ENCODE peak calls at places on chromosomes 7 and 10, in eight cellular contexts. One of them, this sample, is unnamed.

GRCh38 chr10:62040896-62041295 is 139.4 kb downstream of the ARID5B start:
- DNase-seq in T-helper 2 cell: no peak
- DNase-seq in NCI-H2171 treated with DMSO at 0.1 percent for 48 hours: no peak
- DNase-seq in NAMALWA: no peak
- DNase-seq in GM12891: no peak
- DNase-seq in BJ: no peak
- DNase-seq in NCI-H460: no peak
- DNase-seq in occipital lobe: no peak
- DNase-seq in this sample: no peak

GRCh38 chr10:104501864-104502579 is 139.1 kb upstream of the SORCS3 start:
- DNase-seq in NAMALWA: no peak
- DNase-seq in GM12891: no peak
- DNase-seq in occipital lobe: no peak
- DNase-seq in NCI-H2171 treated with DMSO at 0.1 percent for 48 hours: no peak
- DNase-seq in BJ: no peak
- DNase-seq in NCI-H460: no peak
- DNase-seq in T-helper 2 cell: no peak
- DNase-seq in this sample: no peak

GRCh38 chr7:66497346-66497745 is 131.3 kb upstream of the KCTD7 start:
- DNase-seq in NCI-H2171 treated with DMSO at 0.1 percent for 48 hours: no peak
- DNase-seq in NCI-H460: no peak
- DNase-seq in T-helper 2 cell: no peak
- DNase-seq in BJ: no peak
- DNase-seq in NAMALWA: no peak
- DNase-seq in GM12891: no peak
- DNase-seq in occipital lobe: no peak
- DNase-seq in this sample: no peak

GRCh38 chr10:29668628-29669027 is 33.9 kb upstream of the SVIL start:
- DNase-seq in occipital lobe: no peak
- DNase-seq in NCI-H2171 treated with DMSO at 0.1 percent for 48 hours: no peak
- DNase-seq in NAMALWA: no peak
- DNase-seq in NCI-H460: no peak
- DNase-seq in GM12891: no peak
- DNase-seq in T-helper 2 cell: no peak
- DNase-seq in BJ: no peak
- DNase-seq in this sample: no peak

GRCh38 chr10:11823122-11823988 is at the start of gene PROSER2:
- DNase-seq in NCI-H460: peak
- DNase-seq in NAMALWA: peak
- DNase-seq in GM12891: peak
- DNase-seq in BJ: no peak
- DNase-seq in occipital lobe: no peak
- DNase-seq in NCI-H2171 treated with DMSO at 0.1 percent for 48 hours: no peak
- DNase-seq in T-helper 2 cell: peak
- DNase-seq in this sample: no peak

GRCh38 chr10:28217848-28218247 is 85.0 kb downstream of the MPP7 start:
- DNase-seq in NCI-H460: no peak
- DNase-seq in occipital lobe: no peak
- DNase-seq in NAMALWA: no peak
- DNase-seq in T-helper 2 cell: no peak
- DNase-seq in BJ: peak
- DNase-seq in GM12891: no peak
- DNase-seq in NCI-H2171 treated with DMSO at 0.1 percent for 48 hours: no peak
- DNase-seq in this sample: no peak

GRCh38 chr10:22022257-22023051 is 18.9 kb upstream of the DNAJC1 start:
- DNase-seq in NCI-H2171 treated with DMSO at 0.1 percent for 48 hours: peak
- DNase-seq in NCI-H460: no peak
- DNase-seq in occipital lobe: no peak
- DNase-seq in BJ: no peak
- DNase-seq in T-helper 2 cell: peak
- DNase-seq in NAMALWA: no peak
- DNase-seq in GM12891: no peak
- DNase-seq in this sample: no peak

GRCh38 chr7:17142831-17143541 is 155.5 kb upstream of the AHR start:
- DNase-seq in NAMALWA: no peak
- DNase-seq in T-helper 2 cell: no peak
- DNase-seq in BJ: no peak
- DNase-seq in NCI-H460: peak
- DNase-seq in GM12891: no peak
- DNase-seq in occipital lobe: no peak
- DNase-seq in NCI-H2171 treated with DMSO at 0.1 percent for 48 hours: no peak
- DNase-seq in this sample: no peak

GRCh38 chr7:18727094-18727870 is 231.7 kb downstream of the HDAC9 start:
- DNase-seq in NAMALWA: no peak
- DNase-seq in GM12891: no peak
- DNase-seq in NCI-H460: no peak
- DNase-seq in BJ: no peak
- DNase-seq in NCI-H2171 treated with DMSO at 0.1 percent for 48 hours: no peak
- DNase-seq in T-helper 2 cell: no peak
- DNase-seq in occipital lobe: no peak
- DNase-seq in this sample: no peak

GRCh38 chr7:16060492-16060891 is 360.8 kb downstream of the CRPPA start:
- DNase-seq in NAMALWA: no peak
- DNase-seq in occipital lobe: no peak
- DNase-seq in NCI-H460: no peak
- DNase-seq in NCI-H2171 treated with DMSO at 0.1 percent for 48 hours: no peak
- DNase-seq in BJ: no peak
- DNase-seq in T-helper 2 cell: no peak
- DNase-seq in GM12891: no peak
- DNase-seq in this sample: no peak

GRCh38 chr10:71086439-71087080 is 125.8 kb upstream of the UNC5B start:
- DNase-seq in NCI-H2171 treated with DMSO at 0.1 percent for 48 hours: no peak
- DNase-seq in NAMALWA: no peak
- DNase-seq in BJ: no peak
- DNase-seq in occipital lobe: no peak
- DNase-seq in NCI-H460: no peak
- DNase-seq in T-helper 2 cell: no peak
- DNase-seq in GM12891: no peak
- DNase-seq in this sample: no peak

GRCh38 chr7:92988941-92989540 is 128.7 kb downstream of the SAMD9 start:
- DNase-seq in T-helper 2 cell: no peak
- DNase-seq in NAMALWA: no peak
- DNase-seq in BJ: peak
- DNase-seq in NCI-H460: no peak
- DNase-seq in GM12891: no peak
- DNase-seq in occipital lobe: no peak
- DNase-seq in NCI-H2171 treated with DMSO at 0.1 percent for 48 hours: no peak
- DNase-seq in this sample: no peak

GRCh38 chr7:150520145-150520544 is 5.5 kb downstream of the GIMAP7 start:
- DNase-seq in T-helper 2 cell: no peak
- DNase-seq in BJ: no peak
- DNase-seq in occipital lobe: no peak
- DNase-seq in NAMALWA: no peak
- DNase-seq in GM12891: no peak
- DNase-seq in NCI-H2171 treated with DMSO at 0.1 percent for 48 hours: no peak
- DNase-seq in NCI-H460: no peak
- DNase-seq in this sample: no peak

GRCh38 chr7:19080076-19080475 is 37.4 kb downstream of the TWIST1 start:
- DNase-seq in GM12891: no peak
- DNase-seq in T-helper 2 cell: no peak
- DNase-seq in NCI-H2171 treated with DMSO at 0.1 percent for 48 hours: no peak
- DNase-seq in occipital lobe: no peak
- DNase-seq in BJ: no peak
- DNase-seq in NCI-H460: no peak
- DNase-seq in NAMALWA: no peak
- DNase-seq in this sample: no peak

GRCh38 chr7:137848095-137848494 is 1.3 kb upstream of the DGKI start:
- DNase-seq in T-helper 2 cell: no peak
- DNase-seq in NAMALWA: no peak
- DNase-seq in occipital lobe: no peak
- DNase-seq in NCI-H460: no peak
- DNase-seq in NCI-H2171 treated with DMSO at 0.1 percent for 48 hours: no peak
- DNase-seq in BJ: no peak
- DNase-seq in GM12891: no peak
- DNase-seq in this sample: no peak

GRCh38 chr7:43534110-43534509 is 48.8 kb upstream of the STK17A start:
- DNase-seq in NAMALWA: no peak
- DNase-seq in T-helper 2 cell: no peak
- DNase-seq in NCI-H460: no peak
- DNase-seq in NCI-H2171 treated with DMSO at 0.1 percent for 48 hours: no peak
- DNase-seq in BJ: peak
- DNase-seq in GM12891: no peak
- DNase-seq in occipital lobe: no peak
- DNase-seq in this sample: no peak

GRCh38 chr10:128095023-128095752 is 31.0 kb downstream of the MKI67 start:
- DNase-seq in T-helper 2 cell: peak
- DNase-seq in NCI-H2171 treated with DMSO at 0.1 percent for 48 hours: peak
- DNase-seq in NCI-H460: no peak
- DNase-seq in occipital lobe: no peak
- DNase-seq in BJ: no peak
- DNase-seq in GM12891: no peak
- DNase-seq in NAMALWA: peak
- DNase-seq in this sample: no peak

GRCh38 chr10:129589546-129589945 is 122.5 kb downstream of the MGMT start:
- DNase-seq in occipital lobe: no peak
- DNase-seq in NCI-H460: no peak
- DNase-seq in GM12891: no peak
- DNase-seq in NAMALWA: no peak
- DNase-seq in NCI-H2171 treated with DMSO at 0.1 percent for 48 hours: no peak
- DNase-seq in BJ: no peak
- DNase-seq in T-helper 2 cell: no peak
- DNase-seq in this sample: no peak

GRCh38 chr7:157848508-157849340 is 511.9 kb downstream of the DNAJB6 start:
- DNase-seq in NCI-H460: no peak
- DNase-seq in GM12891: no peak
- DNase-seq in NCI-H2171 treated with DMSO at 0.1 percent for 48 hours: no peak
- DNase-seq in occipital lobe: no peak
- DNase-seq in BJ: no peak
- DNase-seq in NAMALWA: no peak
- DNase-seq in T-helper 2 cell: no peak
- DNase-seq in this sample: no peak

GRCh38 chr7:91434821-91435220 is 170.6 kb downstream of the FZD1 start:
- DNase-seq in T-helper 2 cell: no peak
- DNase-seq in NCI-H2171 treated with DMSO at 0.1 percent for 48 hours: peak
- DNase-seq in BJ: no peak
- DNase-seq in occipital lobe: no peak
- DNase-seq in GM12891: no peak
- DNase-seq in NAMALWA: no peak
- DNase-seq in NCI-H460: no peak
- DNase-seq in this sample: no peak

GRCh38 chr7:129332354-129333056 is 101.7 kb upstream of the STRIP2 start:
- DNase-seq in NCI-H460: no peak
- DNase-seq in T-helper 2 cell: no peak
- DNase-seq in GM12891: no peak
- DNase-seq in NAMALWA: no peak
- DNase-seq in NCI-H2171 treated with DMSO at 0.1 percent for 48 hours: no peak
- DNase-seq in BJ: peak
- DNase-seq in occipital lobe: no peak
- DNase-seq in this sample: no peak

GRCh38 chr7:154598405-154598804 is 404.5 kb downstream of the PAXIP1 start:
- DNase-seq in NAMALWA: no peak
- DNase-seq in T-helper 2 cell: no peak
- DNase-seq in NCI-H2171 treated with DMSO at 0.1 percent for 48 hours: no peak
- DNase-seq in BJ: no peak
- DNase-seq in occipital lobe: no peak
- DNase-seq in NCI-H460: no peak
- DNase-seq in GM12891: no peak
- DNase-seq in this sample: no peak

GRCh38 chr7:100366411-100367250 is 6.7 kb upstream of the PILRA start:
- DNase-seq in NCI-H2171 treated with DMSO at 0.1 percent for 48 hours: no peak
- DNase-seq in NCI-H460: no peak
- DNase-seq in BJ: no peak
- DNase-seq in occipital lobe: no peak
- DNase-seq in T-helper 2 cell: no peak
- DNase-seq in GM12891: no peak
- DNase-seq in NAMALWA: no peak
- DNase-seq in this sample: no peak

GRCh38 chr10:87659571-87660483 is at the start of gene PAPSS2:
- DNase-seq in NCI-H2171 treated with DMSO at 0.1 percent for 48 hours: peak
- DNase-seq in BJ: no peak
- DNase-seq in NCI-H460: peak
- DNase-seq in GM12891: peak
- DNase-seq in occipital lobe: no peak
- DNase-seq in T-helper 2 cell: peak
- DNase-seq in NAMALWA: no peak
- DNase-seq in this sample: no peak

GRCh38 chr7:121504478-121504877 is 108.4 kb upstream of the FAM3C start:
- DNase-seq in occipital lobe: peak
- DNase-seq in NCI-H460: no peak
- DNase-seq in GM12891: no peak
- DNase-seq in T-helper 2 cell: no peak
- DNase-seq in NAMALWA: no peak
- DNase-seq in NCI-H2171 treated with DMSO at 0.1 percent for 48 hours: no peak
- DNase-seq in BJ: peak
- DNase-seq in this sample: no peak

GRCh38 chr7:14691597-14692203 is 210.9 kb downstream of the DGKB start:
- DNase-seq in NCI-H460: peak
- DNase-seq in occipital lobe: peak
- DNase-seq in T-helper 2 cell: peak
- DNase-seq in GM12891: no peak
- DNase-seq in NAMALWA: peak
- DNase-seq in NCI-H2171 treated with DMSO at 0.1 percent for 48 hours: peak
- DNase-seq in BJ: no peak
- DNase-seq in this sample: peak

GRCh38 chr7:142463401-142463850 is 205.6 kb upstream of the PRSS58 start:
- DNase-seq in NAMALWA: no peak
- DNase-seq in NCI-H460: no peak
- DNase-seq in BJ: no peak
- DNase-seq in NCI-H2171 treated with DMSO at 0.1 percent for 48 hours: no peak
- DNase-seq in GM12891: no peak
- DNase-seq in T-helper 2 cell: no peak
- DNase-seq in occipital lobe: no peak
- DNase-seq in this sample: peak

GRCh38 chr7:23679898-23680416 is at the start of gene FAM221A:
- DNase-seq in occipital lobe: peak
- DNase-seq in T-helper 2 cell: peak
- DNase-seq in BJ: peak
- DNase-seq in NCI-H2171 treated with DMSO at 0.1 percent for 48 hours: peak
- DNase-seq in NAMALWA: peak
- DNase-seq in GM12891: peak
- DNase-seq in NCI-H460: peak
- DNase-seq in this sample: peak

GRCh38 chr10:26380815-26381214 is 57.3 kb upstream of the APBB1IP start:
- DNase-seq in T-helper 2 cell: no peak
- DNase-seq in GM12891: no peak
- DNase-seq in BJ: no peak
- DNase-seq in NAMALWA: no peak
- DNase-seq in NCI-H460: no peak
- DNase-seq in occipital lobe: no peak
- DNase-seq in NCI-H2171 treated with DMSO at 0.1 percent for 48 hours: no peak
- DNase-seq in this sample: no peak

GRCh38 chr7:39603931-39604330 is 19.4 kb upstream of the RALA start:
- DNase-seq in T-helper 2 cell: no peak
- DNase-seq in NCI-H2171 treated with DMSO at 0.1 percent for 48 hours: no peak
- DNase-seq in BJ: no peak
- DNase-seq in NCI-H460: no peak
- DNase-seq in GM12891: no peak
- DNase-seq in occipital lobe: no peak
- DNase-seq in NAMALWA: no peak
- DNase-seq in this sample: no peak

GRCh38 chr7:66296001-66296521 is 90.9 kb downstream of the TPST1 start:
- DNase-seq in BJ: peak
- DNase-seq in NCI-H2171 treated with DMSO at 0.1 percent for 48 hours: no peak
- DNase-seq in T-helper 2 cell: no peak
- DNase-seq in GM12891: no peak
- DNase-seq in NCI-H460: no peak
- DNase-seq in NAMALWA: no peak
- DNase-seq in occipital lobe: no peak
- DNase-seq in this sample: no peak

GRCh38 chr7:90518630-90519029 is 49.2 kb downstream of the PTTG1IP2 start:
- DNase-seq in NCI-H2171 treated with DMSO at 0.1 percent for 48 hours: no peak
- DNase-seq in occipital lobe: no peak
- DNase-seq in GM12891: no peak
- DNase-seq in BJ: no peak
- DNase-seq in T-helper 2 cell: no peak
- DNase-seq in NAMALWA: no peak
- DNase-seq in NCI-H460: no peak
- DNase-seq in this sample: no peak

GRCh38 chr10:57098146-57098545 is 737.1 kb upstream of the ZWINT start:
- DNase-seq in NCI-H2171 treated with DMSO at 0.1 percent for 48 hours: no peak
- DNase-seq in NCI-H460: no peak
- DNase-seq in GM12891: no peak
- DNase-seq in BJ: no peak
- DNase-seq in T-helper 2 cell: no peak
- DNase-seq in NAMALWA: no peak
- DNase-seq in occipital lobe: no peak
- DNase-seq in this sample: no peak

GRCh38 chr7:18013936-18014335 is 13.7 kb downstream of the PRPS1L1 start:
- DNase-seq in T-helper 2 cell: no peak
- DNase-seq in NCI-H460: no peak
- DNase-seq in NCI-H2171 treated with DMSO at 0.1 percent for 48 hours: no peak
- DNase-seq in GM12891: no peak
- DNase-seq in BJ: no peak
- DNase-seq in NAMALWA: no peak
- DNase-seq in occipital lobe: no peak
- DNase-seq in this sample: no peak

This sample was measured in MM.1S.